ENCODE peak calls at places on chromosomes 5 and 9, in six cellular contexts. I, Z, J, X, Q and A are unnamed samples.

GRCh38 chr5:171162165-171162564 is 146.9 kb upstream of the TLX3 start:
- DNase-seq in Q (no peak), X (no peak), J (no peak), I (no peak), Z (no peak), A (no peak)

GRCh38 chr9:128254855-128255759 is 20.7 kb downstream of the GOLGA2 start:
- DNase-seq in Z (peak), Q (peak), J (peak), I (no peak), X (peak), A (no peak)

GRCh38 chr5:180590543-180591248 is 603 bp downstream of the SCGB3A1 start:
- DNase-seq in I (no peak), Z (no peak), J (no peak), X (no peak), Q (no peak), A (no peak)

GRCh38 chr9:7320139-7320538 is 479.4 kb downstream of the DMAC1 start:
- DNase-seq in X (no peak), J (peak), Z (peak), I (peak), Q (no peak), A (peak)

GRCh38 chr5:40549611-40550010 is 130.1 kb upstream of the PTGER4 start:
- DNase-seq in Q (no peak), Z (no peak), X (no peak), I (no peak), J (no peak), A (no peak)

GRCh38 chr5:113520429-113520828 is 6.9 kb downstream of the YTHDC2 start:
- DNase-seq in Z (peak), J (no peak), X (no peak), Q (no peak), I (no peak), A (no peak)

GRCh38 chr5:54895816-54896341 is 89.5 kb downstream of the ESM1 start:
- DNase-seq in X (no peak), Z (peak), J (peak), Q (no peak), I (no peak), A (no peak)

GRCh38 chr5:84623034-84623433 is 238.4 kb upstream of the EDIL3 start:
- DNase-seq in Z (no peak), Q (no peak), I (no peak), J (no peak), X (no peak), A (no peak)

GRCh38 chr5:92695123-92696084 is 885.6 kb downstream of the NR2F1-AS1 start:
- DNase-seq in I (no peak), X (no peak), Z (no peak), Q (no peak), J (no peak), A (no peak)

GRCh38 chr5:175677571-175677970 is 19.7 kb downstream of the HRH2 start:
- DNase-seq in X (no peak), Z (no peak), Q (no peak), J (no peak), I (no peak), A (no peak)

GRCh38 chr5:8981496-8981895 is 564.4 kb downstream of the SEMA5A start:
- DNase-seq in X (no peak), J (peak), I (peak), Q (no peak), Z (peak), A (no peak)

GRCh38 chr9:20111173-20111843 is 322.5 kb upstream of the SLC24A2 start:
- DNase-seq in Z (no peak), X (no peak), Q (no peak), J (no peak), I (no peak), A (no peak)

GRCh38 chr5:135150767-135151166 is 116.7 kb upstream of the PITX1 start:
- DNase-seq in X (no peak), J (no peak), Q (no peak), Z (no peak), I (no peak), A (no peak)

GRCh38 chr5:135219239-135219638 is 179.8 kb downstream of the MACROH2A1 start:
- DNase-seq in X (no peak), Q (no peak), J (no peak), Z (no peak), I (no peak), A (no peak)

GRCh38 chr5:74478328-74478727 is 162.2 kb downstream of the ENC1 start:
- DNase-seq in X (no peak), J (no peak), I (no peak), Z (no peak), Q (no peak), A (no peak)

GRCh38 chr5:43396762-43397304 is 15.4 kb downstream of the CCL28 start:
- DNase-seq in X (no peak), I (no peak), J (peak), Z (peak), Q (peak), A (no peak)

GRCh38 chr9:77997611-77998349 is 33.8 kb downstream of the GNAQ start:
- DNase-seq in X (no peak), J (no peak), I (no peak), Z (no peak), Q (peak), A (no peak)

GRCh38 chr5:93360436-93361100 is 220.5 kb downstream of the NR2F1-AS1 start:
- DNase-seq in J (no peak), Z (no peak), Q (no peak), X (no peak), I (no peak), A (no peak)

GRCh38 chr9:73038089-73038509 is 85.2 kb upstream of the ALDH1A1 start:
- DNase-seq in Q (no peak), Z (no peak), X (no peak), J (no peak), I (no peak), A (no peak)

GRCh38 chr5:151757233-151758140 is 944 bp downstream of the ATOX1 start:
- DNase-seq in Q (no peak), X (no peak), Z (no peak), I (no peak), J (no peak), A (no peak)

GRCh38 chr9:83432877-83433276 is 105.3 kb downstream of the FRMD3 start:
- DNase-seq in I (no peak), X (no peak), Z (no peak), Q (no peak), J (no peak), A (no peak)

GRCh38 chr9:113795811-113796392 is 80.2 kb upstream of the ZNF618 start:
- DNase-seq in Z (no peak), X (no peak), I (no peak), Q (no peak), J (no peak), A (no peak)

GRCh38 chr5:82924241-82924989 is 152.8 kb downstream of the TMEM167A start:
- DNase-seq in X (no peak), Q (no peak), J (no peak), Z (no peak), I (no peak), A (no peak)

GRCh38 chr5:91022518-91022917 is 360.6 kb downstream of the ARRDC3 start:
- DNase-seq in X (no peak), I (no peak), Q (no peak), Z (no peak), J (no peak), A (no peak)

GRCh38 chr9:26856413-26857032 is 36.1 kb downstream of the CAAP1 start:
- DNase-seq in I (peak), X (no peak), J (peak), Q (no peak), Z (peak), A (no peak)

GRCh38 chr9:126882746-126883145 is 22.3 kb downstream of the ZBTB34 start:
- DNase-seq in Q (no peak), X (no peak), I (no peak), Z (no peak), J (no peak), A (no peak)

GRCh38 chr9:88971131-88971960 is 19.9 kb upstream of the S1PR3 start:
- DNase-seq in J (no peak), X (no peak), I (no peak), Q (no peak), Z (no peak), A (no peak)

GRCh38 chr9:1208185-1208584 is 158.0 kb downstream of the DMRT2 start:
- DNase-seq in Q (no peak), I (no peak), X (no peak), Z (peak), J (peak), A (no peak)

GRCh38 chr5:1298067-1298551 is 3.2 kb upstream of the TERT start:
- DNase-seq in Z (no peak), Q (no peak), J (no peak), X (no peak), I (no peak), A (no peak)

GRCh38 chr5:50325237-50325832 is 115.8 kb downstream of the EMB start:
- DNase-seq in I (peak), Z (peak), J (peak), Q (no peak), X (no peak), A (peak)

DNA sequence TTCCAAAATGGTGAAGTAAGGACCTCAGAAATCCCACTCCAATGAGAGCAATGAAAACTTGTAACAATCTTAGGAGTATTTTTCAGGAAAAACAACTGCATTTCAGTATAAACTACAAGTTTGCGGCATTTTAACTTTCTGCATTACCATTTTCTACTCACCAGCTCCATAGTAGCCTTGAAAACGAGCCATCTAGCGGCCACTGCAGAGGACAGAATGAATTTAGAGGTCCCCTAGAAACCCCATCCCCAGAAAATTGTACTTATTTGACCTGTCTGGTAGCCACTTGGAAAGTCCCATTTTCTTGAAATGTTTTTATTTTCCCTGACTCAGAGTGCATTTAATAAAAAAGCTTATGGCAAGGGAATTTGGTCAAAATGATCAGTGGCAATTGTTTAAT is 205.4 kb upstream of the ITGA1 start:
- DNase-seq in Q (no peak), Z (no peak), I (no peak), X (no peak), J (no peak), A (no peak)
- TF ChIP-seq CTCF in Q (no peak), Z (no peak), I (no peak), X (no peak), J (no peak), A (no peak)

GRCh38 chr5:173626501-173626812 is 10.0 kb upstream of the BOD1 start:
- DNase-seq in Q (no peak), I (no peak), X (no peak), J (no peak), Z (no peak), A (no peak)

GRCh38 chr5:173624276-173624675 is 7.8 kb upstream of the BOD1 start:
- DNase-seq in J (no peak), Q (no peak), X (no peak), Z (no peak), I (no peak), A (no peak)

GRCh38 chr5:173625261-173625660 is 8.8 kb upstream of the BOD1 start:
- DNase-seq in I (no peak), X (no peak), Z (no peak), Q (no peak), J (no peak), A (no peak)

GRCh38 chr5:173627271-173627670 is 10.8 kb upstream of the BOD1 start:
- DNase-seq in J (no peak), Z (no peak), X (no peak), Q (no peak), I (no peak), A (no peak)

DNA sequence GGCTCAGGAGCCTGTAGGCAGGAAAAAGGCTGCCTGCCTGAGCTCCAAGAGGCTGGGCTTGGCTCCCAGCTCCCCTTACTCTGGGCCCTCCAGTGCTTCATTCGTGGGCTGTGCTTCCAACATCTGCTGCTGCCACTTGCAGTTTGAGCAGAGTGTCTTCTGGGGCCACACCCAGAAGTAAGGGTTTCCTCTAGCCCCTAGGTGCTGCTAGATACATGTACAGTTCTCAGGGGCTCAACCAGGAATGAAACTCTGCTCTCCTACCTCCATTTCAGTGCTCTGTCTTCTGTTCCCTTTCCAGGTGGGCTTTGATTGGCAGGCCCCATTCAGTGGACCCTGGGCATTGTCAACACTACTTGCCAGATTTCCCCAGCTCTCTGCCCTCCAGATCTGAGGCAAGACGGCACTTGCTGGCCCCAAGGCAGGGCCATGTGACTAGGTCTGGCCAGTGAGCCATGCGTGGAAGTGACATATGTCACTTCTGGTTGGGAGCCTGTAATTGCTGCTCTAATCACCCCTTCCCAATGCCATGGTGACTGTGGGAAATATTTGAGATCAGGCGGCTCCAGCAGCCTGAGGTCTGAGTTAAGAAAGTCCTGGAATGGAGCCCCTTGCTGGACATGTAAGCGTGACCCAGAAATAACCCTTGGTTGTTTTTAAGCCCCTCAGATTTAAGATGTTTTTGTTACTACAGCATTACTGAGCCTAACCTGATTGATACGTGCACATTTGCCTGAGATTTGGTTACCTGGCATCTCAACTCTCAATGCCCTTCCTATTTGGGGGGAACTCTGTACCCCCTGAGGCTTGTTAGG is 9.4 kb upstream of the BOD1 start:
- DNase-seq in X (no peak), Z (no peak), Q (no peak), J (no peak), I (no peak), A (no peak)
- TF ChIP-seq CTCF in X (no peak), Z (peak), Q (peak), J (no peak), I (no peak), A (peak)

DNA sequence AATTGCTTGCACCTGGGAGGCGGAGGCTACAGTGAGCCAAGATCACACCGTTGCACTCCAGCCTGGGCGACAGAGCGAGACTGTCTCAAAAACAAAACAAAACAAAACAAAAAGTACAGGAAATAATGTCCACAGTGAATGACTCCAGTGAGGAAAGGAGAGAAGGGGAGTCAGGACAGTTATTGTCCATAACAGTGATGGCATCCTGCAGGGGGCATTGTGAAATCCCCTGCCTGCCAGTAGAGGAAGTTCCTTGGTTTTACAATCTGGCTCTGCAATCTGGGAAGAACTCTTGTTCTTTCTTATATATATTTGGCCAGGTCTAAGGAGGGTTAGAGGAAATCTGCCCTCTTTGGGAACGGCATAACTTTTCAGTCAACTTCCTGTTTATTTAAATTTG is 8.2 kb downstream of the SH3GL2 start:
- DNase-seq in X (no peak), Q (no peak), I (no peak), Z (no peak), J (no peak), A (no peak)
- TF ChIP-seq CTCF in X (no peak), Q (no peak), I (no peak), Z (no peak), J (no peak), A (no peak)

DNA sequence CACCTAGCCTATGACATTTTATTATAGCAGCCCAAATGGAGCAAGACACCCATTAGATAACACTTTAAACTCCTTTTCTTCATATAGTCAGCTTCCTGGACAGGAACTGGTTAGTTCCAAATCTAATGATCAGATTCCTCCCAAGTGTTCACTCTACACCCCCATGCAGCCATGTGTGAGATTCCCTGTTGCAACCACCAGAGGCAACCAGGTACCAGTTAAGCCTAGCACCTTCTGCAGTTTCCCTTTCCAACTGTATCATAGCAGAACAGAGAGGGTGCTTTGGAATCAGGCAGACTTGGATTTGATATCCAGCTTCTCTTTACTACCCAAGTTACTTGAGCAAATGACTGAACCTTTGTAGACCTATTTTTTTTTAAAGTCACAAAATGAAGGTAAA is 296.6 kb upstream of the PCSK5 start:
- DNase-seq in Q (no peak), J (no peak), Z (no peak), X (no peak), I (no peak), A (no peak)
- TF ChIP-seq CTCF in Q (no peak), J (no peak), Z (no peak), X (no peak), I (no peak), A (no peak)

GRCh38 chr9:90098456-90098855 is 493.6 kb downstream of the GADD45G start:
- DNase-seq in X (no peak), I (no peak), Q (no peak), J (no peak), Z (no peak), A (no peak)

GRCh38 chr9:90097237-90097636 is 492.4 kb downstream of the GADD45G start:
- DNase-seq in J (no peak), I (no peak), Z (no peak), Q (peak), X (no peak), A (no peak)

GRCh38 chr9:90102292-90102901 is 497.6 kb downstream of the GADD45G start:
- DNase-seq in Q (peak), Z (peak), X (peak), I (peak), J (peak), A (peak)

GRCh38 chr9:90100014-90100413 is 495.2 kb downstream of the GADD45G start:
- DNase-seq in I (no peak), Q (no peak), J (no peak), Z (peak), X (no peak), A (no peak)

DNA sequence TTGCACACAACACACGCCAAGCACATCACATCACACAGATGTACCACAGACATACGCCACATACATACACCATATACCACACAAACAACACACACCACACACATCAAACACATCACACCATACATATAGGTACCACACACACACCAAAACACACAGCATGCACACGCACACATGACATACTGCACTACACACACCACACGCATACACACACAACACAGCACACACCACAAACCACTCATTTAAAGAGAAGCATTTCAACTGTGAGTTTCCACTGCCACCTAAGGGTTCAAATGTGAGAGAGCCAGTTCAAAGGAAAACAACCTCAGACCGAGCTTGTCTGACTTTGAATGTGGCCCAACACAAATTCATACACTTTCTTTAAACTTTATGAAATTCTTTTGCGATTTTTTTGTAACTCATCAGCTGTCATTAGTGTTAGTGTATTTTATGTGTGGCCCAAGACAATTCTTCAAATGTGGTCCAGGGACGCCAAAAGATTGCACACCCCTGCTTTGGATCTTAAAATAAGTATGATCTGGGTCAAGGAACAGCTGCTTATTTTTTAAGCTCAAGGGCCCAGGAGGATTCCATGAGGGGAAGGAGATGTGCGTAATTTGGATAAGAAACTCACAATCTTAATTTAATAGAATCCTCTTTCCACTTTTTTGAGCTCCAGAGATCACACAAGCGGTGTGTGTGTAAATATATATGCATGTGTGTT is 494.6 kb downstream of the GADD45G start:
- DNase-seq in Z (peak), I (no peak), X (no peak), Q (no peak), J (peak), A (no peak)
- TF ChIP-seq CTCF in Z (peak), I (peak), X (peak), Q (peak), J (peak), A (peak)

DNA sequence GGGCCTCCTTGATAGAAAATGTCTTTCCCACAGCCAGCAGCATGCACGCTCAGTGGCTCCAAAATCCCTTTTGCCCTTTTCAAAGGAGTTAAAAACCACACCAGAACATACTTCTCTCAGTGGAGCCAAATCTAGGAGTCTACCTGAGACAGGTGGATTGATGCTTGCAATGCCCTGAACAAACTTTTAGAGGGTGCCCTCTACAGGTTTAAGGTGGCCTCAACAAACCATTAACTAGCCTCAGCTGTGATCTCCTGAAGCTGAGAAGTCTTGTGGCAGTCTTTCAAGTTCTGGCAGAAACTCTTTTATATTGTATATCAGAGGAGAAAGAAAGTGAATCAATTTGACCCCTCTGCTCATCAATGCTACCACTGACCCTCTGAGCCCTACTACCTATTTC is 125.4 kb downstream of the MED27 start:
- DNase-seq in Q (no peak), J (no peak), X (no peak), Z (no peak), I (no peak), A (no peak)
- TF ChIP-seq CTCF in Q (no peak), J (peak), X (peak), Z (peak), I (peak), A (peak)

GRCh38 chr5:61466017-61466416 is 134.0 kb downstream of the ZSWIM6 start:
- DNase-seq in I (no peak), X (no peak), Q (no peak), J (no peak), Z (no peak), A (no peak)

GRCh38 chr5:61471352-61471751 is 139.3 kb downstream of the ZSWIM6 start:
- DNase-seq in I (no peak), Q (no peak), J (no peak), X (no peak), Z (no peak), A (no peak)

GRCh38 chr5:61467766-61468482 is 135.9 kb downstream of the ZSWIM6 start:
- DNase-seq in Q (no peak), Z (peak), I (peak), J (peak), X (no peak), A (peak)

GRCh38 chr5:61472172-61472958 is 140.3 kb downstream of the ZSWIM6 start:
- DNase-seq in Z (no peak), Q (no peak), I (no peak), X (no peak), J (no peak), A (no peak)

GRCh38 chr5:61468483-61468865 is 136.4 kb downstream of the ZSWIM6 start:
- DNase-seq in X (no peak), J (peak), I (no peak), Z (no peak), Q (no peak), A (no peak)
- TF ChIP-seq CTCF in X (peak), J (no peak), I (peak), Z (peak), Q (no peak), A (no peak)

GRCh38 chr5:39531299-39531698 is 106.5 kb upstream of the DAB2 start:
- DNase-seq in X (no peak), I (no peak), Q (no peak), J (no peak), Z (no peak), A (no peak)
- TF ChIP-seq CTCF in X (no peak), I (no peak), Q (no peak), J (no peak), Z (no peak), A (no peak)